ENCODE peak calls at places on chromosomes 6 and 20, in six cellular contexts. P, J, B, X, Z and D are unnamed samples.

GRCh38 chr6:3620937-3621336 is 130.6 kb downstream of the PXDC1 start:
- DNase-seq in X (no peak), B (no peak), J (no peak), Z (no peak), P (no peak), D (no peak)

GRCh38 chr6:50663806-50664205 is 49.5 kb upstream of the TFAP2D start:
- DNase-seq in X (no peak), J (no peak), Z (no peak), B (no peak), P (no peak), D (no peak)

GRCh38 chr6:43760799-43761168 is 9.2 kb upstream of the VEGFA start:
- DNase-seq in J (no peak), X (no peak), B (no peak), Z (no peak), P (no peak), D (no peak)

GRCh38 chr20:6122873-6123649 is at the start of gene FERMT1:
- DNase-seq in Z (peak; percentile 63), B (peak; percentile 50), J (peak; percentile 54), X (peak; percentile 55), P (peak; percentile 87), D (peak; percentile 72)

GRCh38 chr6:97186416-97186999 is 96.5 kb downstream of the MMS22L start:
- DNase-seq in X (peak; percentile 19), J (peak; percentile 65), B (peak; percentile 21), P (peak; percentile 69), Z (peak; percentile 28), D (no peak)

GRCh38 chr6:1535295-1535694 is 74.4 kb upstream of the FOXC1 start:
- DNase-seq in Z (no peak), X (no peak), P (no peak), B (no peak), J (no peak), D (no peak)

GRCh38 chr20:31990958-31991705 is 19.1 kb upstream of the CCM2L start:
- DNase-seq in P (no peak), X (no peak), Z (no peak), J (no peak), B (no peak), D (no peak)

GRCh38 chr20:45933231-45934045 is 1.0 kb upstream of the PCIF1 start:
- DNase-seq in J (peak; percentile 73), B (peak; percentile 61), P (peak; percentile 76), X (peak; percentile 74), Z (peak; percentile 67), D (peak; percentile 76)

GRCh38 chr6:28861339-28861738 is 62.4 kb downstream of the TRIM27 start:
- DNase-seq in Z (no peak), B (no peak), P (no peak), X (no peak), J (no peak), D (no peak)

GRCh38 chr20:62693523-62693922 is 15.1 kb upstream of the NTSR1 start:
- DNase-seq in J (no peak), P (no peak), B (no peak), Z (no peak), X (no peak), D (no peak)

GRCh38 chr20:18165553-18165952 is 27.9 kb downstream of the KAT14 start:
- DNase-seq in P (no peak), X (no peak), J (peak; percentile 12), Z (no peak), B (no peak), D (no peak)

GRCh38 chr6:64050586-64050985 is 415.0 kb downstream of the PHF3 start:
- DNase-seq in Z (no peak), B (no peak), J (peak; percentile 24), X (no peak), P (no peak), D (no peak)

GRCh38 chr6:165821754-165822153 is 158.7 kb upstream of the PDE10A start:
- DNase-seq in B (no peak), J (peak; percentile 58), Z (no peak), X (no peak), P (no peak), D (no peak)

GRCh38 chr20:1468117-1468624 is 1.5 kb upstream of the NSFL1C start:
- DNase-seq in Z (no peak), J (no peak), P (no peak), B (no peak), X (no peak), D (no peak)

GRCh38 chr20:1471242-1471641 is 4.6 kb upstream of the NSFL1C start:
- DNase-seq in B (no peak), J (no peak), Z (no peak), P (no peak), X (no peak), D (no peak)

GRCh38 chr20:1467355-1468116 is 887 bp upstream of the NSFL1C start:
- DNase-seq in B (no peak), Z (no peak), P (no peak), X (no peak), J (no peak), D (peak; percentile 56)

GRCh38 chr20:1469306-1469905 is 2.8 kb upstream of the NSFL1C start:
- DNase-seq in B (no peak), X (no peak), P (no peak), J (no peak), Z (no peak), D (peak; percentile 16)

GRCh38 chr20:1469925-1470571 is 3.4 kb upstream of the NSFL1C start:
- DNase-seq in J (peak; percentile 100), Z (peak; percentile 68), X (peak; percentile 47), B (peak; percentile 77), P (peak; percentile 88), D (peak; percentile 94)
- H3K27ac ChIP-seq in J (peak overlapping the region; percentile 0), Z (no peak overlapping the region), X (no peak overlapping the region), B (no peak overlapping the region), P (no peak overlapping the region), D (peak overlapping the region; percentile 79)

GRCh38 chr20:51356871-51357270 is 185.6 kb downstream of the NFATC2 start:
- DNase-seq in P (no peak), X (no peak), J (no peak), B (no peak), Z (no peak), D (no peak)

GRCh38 chr20:51352790-51353189 is 189.7 kb downstream of the NFATC2 start:
- DNase-seq in Z (no peak), X (no peak), B (no peak), P (no peak), J (no peak), D (no peak)

GRCh38 chr20:51354769-51355319 is 187.7 kb downstream of the NFATC2 start:
- DNase-seq in J (peak; percentile 84), Z (no peak), B (no peak), X (no peak), P (no peak), D (no peak)

GRCh38 chr20:51350941-51351631 is 191.4 kb downstream of the NFATC2 start:
- DNase-seq in B (no peak), Z (no peak), X (no peak), P (no peak), J (peak; percentile 95), D (no peak)

GRCh38 chr20:51354191-51354768 is 188.2 kb downstream of the NFATC2 start:
- DNase-seq in B (no peak), X (no peak), Z (no peak), P (no peak), J (peak; percentile 85), D (no peak)
- H3K4me1 ChIP-seq in B (no peaks in the 10 kb centered on the region), X (no peaks in the 10 kb centered on the region), Z (no peaks in the 10 kb centered on the region), P (no peaks in the 10 kb centered on the region), J (peaks cover 30% of the 10 kb centered on the region), D (no peaks in the 10 kb centered on the region)

GRCh38 chr6:170450946-170451761 is 102.0 kb downstream of the PSMB1 start:
- DNase-seq in Z (no peak), J (no peak), X (no peak), P (no peak), B (peak; percentile 12), D (no peak)
- H3K27ac ChIP-seq in Z (no peak overlapping the region), J (no peak overlapping the region), X (no peak overlapping the region), P (no peak overlapping the region), B (no peak overlapping the region), D (no peak overlapping the region)

GRCh38 chr20:35305682-35306556 is 13.7 kb upstream of the FAM83C start:
- DNase-seq in B (peak; percentile 86), Z (no peak), P (no peak), J (peak; percentile 100), X (no peak), D (no peak)
- H3K4me1 ChIP-seq in B (peaks cover 44% of the 10 kb centered on the region), Z (peaks cover 28% of the 10 kb centered on the region), P (no peaks in the 10 kb centered on the region), J (peaks cover 59% of the 10 kb centered on the region), X (no peaks in the 10 kb centered on the region), D (no peaks in the 10 kb centered on the region)